ENCODE peak calls at places on chromosomes 5 and 9, in eight cellular contexts. A is MM.1S, W is IMR-90, C is GM23248, J is HCT116, I is fibroblast of lung, E is mammary epithelial cell, N is mesenchymal stem cell. K is an unnamed sample.

GRCh38 chr9:134570151-134570621 is 71.4 kb upstream of the COL5A1 start:
- DNase-seq in N (no peak), J (no peak), W (no peak), E (no peak), I (no peak), C (peak), A (no peak), K (no peak)

GRCh38 chr5:9622891-9623547 is 7.1 kb downstream of the TAS2R1 start:
- DNase-seq in I (peak), W (peak), C (peak), J (no peak), N (peak), E (no peak), A (no peak), K (peak)

GRCh38 chr5:137734962-137735530 is 843 bp downstream of the KLHL3 start:
- DNase-seq in C (peak), I (peak), W (peak), E (peak), A (no peak), N (peak), J (no peak), K (peak)

GRCh38 chr9:109440797-109441287 is 57.3 kb downstream of the PTPN3 start:
- DNase-seq in N (peak), J (peak), I (peak), E (peak), A (peak), C (peak), W (peak), K (peak)

GRCh38 chr9:20403346-20403745 is 219.0 kb downstream of the MLLT3 start:
- DNase-seq in A (no peak), J (no peak), I (no peak), E (no peak), N (no peak), W (no peak), C (no peak), K (no peak)

GRCh38 chr5:35229076-35230042 is 928 bp downstream of the PRLR start:
- DNase-seq in E (peak), A (peak), I (no peak), C (peak), W (no peak), N (no peak), J (no peak), K (no peak)

GRCh38 chr9:15357050-15357653 is 50.1 kb upstream of the TTC39B start:
- DNase-seq in W (no peak), J (no peak), I (no peak), C (no peak), A (no peak), N (no peak), E (no peak), K (no peak)

GRCh38 chr5:107607656-107608368 is 62.9 kb downstream of the EFNA5 start:
- DNase-seq in I (no peak), C (no peak), J (no peak), E (no peak), W (no peak), A (no peak), N (no peak), K (no peak)

GRCh38 chr9:131045300-131046092 is 36.5 kb downstream of the LAMC3 start:
- DNase-seq in J (no peak), C (peak), I (no peak), E (no peak), W (no peak), N (no peak), A (no peak), K (no peak)

GRCh38 chr9:107635803-107636174 is 146.2 kb upstream of the KLF4 start:
- DNase-seq in J (no peak), C (no peak), I (no peak), A (no peak), E (no peak), N (no peak), W (no peak), K (no peak)
- H3K4me2 ChIP-seq in J (no peak), C (no peak), I (no peak), A (no peak), E (no peak), N (no peak), W (no peak), K (no peak)

GRCh38 chr9:132572921-132573320 is 9.5 kb upstream of the BARHL1 start:
- DNase-seq in J (no peak), C (peak), W (no peak), E (no peak), A (no peak), N (no peak), I (peak), K (no peak)

GRCh38 chr9:132577119-132577518 is 5.3 kb upstream of the BARHL1 start:
- DNase-seq in C (no peak), W (no peak), A (no peak), I (no peak), E (no peak), N (no peak), J (no peak), K (no peak)

GRCh38 chr9:132575811-132576210 is 6.6 kb upstream of the BARHL1 start:
- DNase-seq in N (no peak), E (no peak), A (no peak), W (no peak), J (no peak), I (no peak), C (no peak), K (no peak)

GRCh38 chr9:132571806-132572600 is 10.4 kb upstream of the BARHL1 start:
- DNase-seq in I (no peak), N (no peak), J (no peak), W (no peak), A (no peak), E (no peak), C (no peak), K (no peak)

GRCh38 chr9:132575005-132575609 is 7.3 kb upstream of the BARHL1 start:
- DNase-seq in C (peak), E (peak), A (peak), I (peak), N (peak), J (peak), W (peak), K (peak)
- H2AFZ ChIP-seq in C (no peak), E (no peak), A (no peak), I (no peak), N (no peak), J (no peak), W (peak), K (no peak)

DNA sequence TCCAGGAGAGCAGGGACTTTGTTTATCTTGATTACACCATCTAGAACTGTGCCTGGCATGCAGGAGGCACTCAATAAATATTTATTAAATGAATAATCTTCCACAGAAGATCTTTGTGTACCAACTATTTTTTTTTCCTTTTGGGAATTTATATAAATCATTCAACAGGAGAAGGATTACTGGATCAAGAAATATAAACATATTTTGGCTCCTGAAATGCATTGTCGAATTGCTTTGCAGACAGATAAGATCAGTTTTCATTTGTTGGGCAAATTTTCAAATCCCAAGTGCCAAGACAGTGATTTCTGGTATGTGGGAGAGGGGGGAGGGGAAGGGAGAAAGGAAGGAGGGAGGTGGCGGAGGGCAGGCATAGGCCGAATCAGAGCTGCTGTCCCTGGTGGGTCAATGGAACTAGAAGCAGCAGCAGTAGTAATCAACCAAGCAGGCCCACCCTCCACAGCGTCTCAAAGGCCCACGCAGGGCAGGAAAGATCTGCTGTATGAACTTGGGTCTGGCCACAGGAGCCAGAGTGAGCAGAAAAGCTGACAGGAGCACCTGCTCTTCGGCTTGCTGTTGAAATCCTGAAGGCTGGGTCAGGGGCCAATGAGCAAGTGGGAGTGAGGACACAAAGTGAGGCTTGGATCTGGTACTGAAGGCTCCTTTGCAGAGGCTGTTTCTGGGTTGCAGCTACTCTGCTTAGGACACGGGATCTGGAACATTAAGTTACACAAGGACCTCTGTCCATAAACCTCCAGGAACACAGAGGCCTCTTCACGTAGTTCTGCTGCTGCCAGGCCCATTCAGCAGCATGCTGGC is 15.8 kb upstream of the TRAF1 start:
- DNase-seq in C (peak), I (no peak), A (no peak), W (no peak), N (no peak), J (no peak), E (no peak), K (no peak)
- H3K9ac ChIP-seq in C (no peak), I (no peak), A (no peak), W (no peak), N (peak), J (no peak), E (no peak), K (no peak)

DNA sequence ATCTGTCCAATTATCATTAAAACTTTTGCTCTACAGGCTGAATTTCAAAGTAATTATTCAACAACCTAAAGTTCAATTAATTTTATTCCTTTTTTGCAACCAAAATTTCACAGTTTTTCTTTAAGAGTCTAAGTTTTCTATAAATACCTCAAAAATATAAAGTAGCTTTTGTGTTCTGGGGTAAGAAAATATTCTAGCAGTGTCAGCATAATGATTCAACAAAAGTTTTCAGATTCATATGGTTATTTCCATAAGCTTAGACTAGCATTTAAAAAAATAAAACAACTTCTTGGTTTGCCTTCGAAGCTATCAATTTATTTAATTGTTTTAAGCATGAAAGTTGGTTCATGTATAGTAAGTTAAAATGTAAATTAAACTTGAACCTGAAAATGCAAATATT is 1962.3 kb upstream of the CDH6 start:
- DNase-seq in C (no peak), N (no peak), J (no peak), A (no peak), W (no peak), I (no peak), E (no peak), K (no peak)
- H3K4me2 ChIP-seq in C (no peak), N (no peak), J (no peak), A (no peak), W (no peak), I (no peak), E (no peak), K (no peak)

DNA sequence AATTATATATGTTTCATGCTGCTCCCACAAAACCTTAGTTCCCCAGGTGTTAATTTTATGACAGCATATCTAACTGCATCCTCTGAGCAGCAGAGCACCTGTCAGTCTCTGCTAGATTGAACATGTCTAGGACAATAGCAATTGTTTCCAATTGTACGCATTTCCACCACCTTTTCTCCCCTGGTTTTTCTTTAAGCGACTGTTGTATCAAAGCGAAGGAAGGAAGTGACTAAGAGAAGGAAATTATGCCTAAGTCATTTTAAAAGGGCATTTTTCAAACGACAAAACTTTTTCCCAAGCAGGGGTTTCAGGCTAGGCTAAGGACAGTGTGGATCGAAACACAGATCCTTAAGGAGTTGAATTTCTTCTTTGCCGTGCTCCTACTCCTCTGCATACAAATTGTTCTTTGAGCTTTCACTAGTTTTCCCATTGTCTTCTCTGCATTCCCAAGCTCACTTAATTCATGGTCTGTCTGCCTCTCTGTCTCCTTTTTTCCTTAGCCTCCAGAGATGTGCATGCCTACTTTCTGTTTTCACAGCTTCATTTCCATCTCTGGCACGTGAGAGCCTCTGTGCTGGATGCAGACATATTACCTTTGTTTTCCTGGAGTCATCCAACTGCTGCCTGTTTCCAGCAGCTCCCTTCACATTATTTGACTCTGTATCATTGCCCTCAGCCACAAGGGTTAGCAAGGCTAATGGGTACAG is 39.4 kb upstream of the STARD4 start:
- DNase-seq in E (no peak), W (no peak), A (no peak), I (peak), N (peak), C (no peak), J (no peak), K (peak)
- H2AFZ ChIP-seq in E (no peak), W (peak), A (no peak), I (no peak), N (no peak), C (no peak), J (no peak), K (peak)

GRCh38 chr9:92147030-92147853 is 32.0 kb upstream of the SPTLC1 start:
- DNase-seq in I (peak), J (peak), W (peak), N (peak), E (peak), A (no peak), C (peak), K (peak)
- H3K9ac ChIP-seq in I (peak), J (peak), W (peak), N (peak), E (peak), A (no peak), C (peak), K (peak)